ENCODE peak calls at places on chromosomes 5 and 9, in ten cellular contexts. A is left ventricle myocardium inferior; K is GM06990; N is CD8-positive, alpha-beta memory T cell; L is ovary; E is tibial artery; P is esophagus muscularis mucosa; G is GM23248; O is CD8-positive, alpha-beta T cell; C is heart left ventricle. M is an unnamed sample.

GRCh38 chr5:138664276-138664943 is 88.8 kb upstream of the CTNNA1 start:
- DNase-seq in A (no peak), K (no peak), N (no peak), L (no peak), E (no peak), P (no peak), G (peak; percentile 69), O (no peak), C (no peak), M (no peak)

GRCh38 chr5:135650081-135650480 is 71.3 kb upstream of the CXCL14 start:
- DNase-seq in A (no peak), K (no peak), N (no peak), L (no peak), E (peak; percentile 31), P (no peak), G (no peak), O (no peak), C (no peak), M (no peak)

GRCh38 chr5:55159763-55160492 is at the start of gene GPX8:
- DNase-seq in A (no peak), K (no peak), N (peak; percentile 46), L (peak; percentile 34), E (no peak), P (peak; percentile 45), G (peak; percentile 95), O (peak; percentile 32), C (peak; percentile 27), M (no peak)

GRCh38 chr9:93459432-93459847 is 6.1 kb upstream of the FAM120AOS start:
- DNase-seq in A (no peak), K (no peak), N (no peak), L (no peak), E (no peak), P (no peak), G (no peak), O (no peak), C (no peak), M (no peak)

GRCh38 chr9:96574455-96574854 is 45.2 kb downstream of the CDC14B start:
- DNase-seq in A (no peak), K (no peak), N (no peak), L (no peak), E (no peak), P (no peak), G (no peak), O (no peak), C (no peak), M (no peak)

GRCh38 chr5:135429326-135429725 is 17.8 kb downstream of the DCANP1 start:
- DNase-seq in A (peak; percentile 72), K (no peak), N (no peak), L (no peak), E (no peak), P (no peak), G (no peak), O (no peak), C (peak; percentile 65), M (no peak)

GRCh38 chr5:180596115-180596667 is 4.9 kb upstream of the SCGB3A1 start:
- DNase-seq in A (no peak), K (no peak), N (no peak), L (no peak), E (no peak), P (no peak), G (no peak), O (no peak), C (no peak), M (no peak)

GRCh38 chr5:137611011-137611580 is 112.0 kb upstream of the SPOCK1 start:
- DNase-seq in A (no peak), K (no peak), N (no peak), L (no peak), E (no peak), P (no peak), G (peak; percentile 36), O (no peak), C (no peak), M (no peak)

GRCh38 chr9:122816163-122816867 is 12.1 kb downstream of the PDCL start:
- DNase-seq in A (peak; percentile 29), K (no peak), N (peak; percentile 36), L (no peak), E (peak; percentile 63), P (no peak), G (no peak), O (peak; percentile 47), C (peak; percentile 62), M (peak; percentile 60)

GRCh38 chr9:89021154-89021803 is 30.0 kb downstream of the S1PR3 start:
- DNase-seq in A (no peak), K (no peak), N (no peak), L (peak; percentile 57), E (peak; percentile 72), P (peak; percentile 92), G (peak; percentile 94), O (no peak), C (no peak), M (no peak)

GRCh38 chr5:12017037-12017436 is 112.8 kb upstream of the CTNND2 start:
- DNase-seq in A (no peak), K (no peak), N (no peak), L (no peak), E (no peak), P (no peak), G (no peak), O (no peak), C (no peak), M (no peak)

GRCh38 chr9:129336601-129337286 is 158.7 kb upstream of the IER5L start:
- DNase-seq in A (no peak), K (peak; percentile 63), N (peak; percentile 16), L (peak; percentile 79), E (no peak), P (no peak), G (peak; percentile 81), O (peak; percentile 40), C (no peak), M (peak; percentile 64)

GRCh38 chr5:112546946-112547647 is 128.0 kb upstream of the EPB41L4A start:
- DNase-seq in A (no peak), K (no peak), N (no peak), L (no peak), E (no peak), P (no peak), G (no peak), O (no peak), C (no peak), M (no peak)

GRCh38 chr9:117400131-117400530 is 14.7 kb downstream of the ASTN2 start:
- DNase-seq in A (no peak), K (no peak), N (no peak), L (no peak), E (no peak), P (no peak), G (no peak), O (no peak), C (no peak), M (no peak)

GRCh38 chr9:71910602-71911060 is 362 bp downstream of the ABHD17B start:
- DNase-seq in A (no peak), K (no peak), N (no peak), L (no peak), E (peak; percentile 27), P (no peak), G (peak; percentile 78), O (no peak), C (no peak), M (no peak)

GRCh38 chr9:18861599-18862546 is 171.1 kb downstream of the SAXO1 start:
- DNase-seq in A (peak; percentile 35), K (no peak), N (no peak), L (peak; percentile 57), E (peak; percentile 75), P (no peak), G (peak; percentile 69), O (no peak), C (peak; percentile 58), M (no peak)

GRCh38 chr5:147509710-147510651 is at the start of gene DPYSL3:
- DNase-seq in A (peak; percentile 74), K (peak; percentile 54), N (no peak), L (peak; percentile 83), E (peak; percentile 81), P (peak; percentile 92), G (peak; percentile 91), O (no peak), C (peak; percentile 74), M (peak; percentile 67)

GRCh38 chr9:11349187-11349586 is 736.4 kb upstream of the PTPRD start:
- DNase-seq in A (no peak), K (no peak), N (no peak), L (no peak), E (no peak), P (no peak), G (no peak), O (no peak), C (no peak), M (no peak)

DNA sequence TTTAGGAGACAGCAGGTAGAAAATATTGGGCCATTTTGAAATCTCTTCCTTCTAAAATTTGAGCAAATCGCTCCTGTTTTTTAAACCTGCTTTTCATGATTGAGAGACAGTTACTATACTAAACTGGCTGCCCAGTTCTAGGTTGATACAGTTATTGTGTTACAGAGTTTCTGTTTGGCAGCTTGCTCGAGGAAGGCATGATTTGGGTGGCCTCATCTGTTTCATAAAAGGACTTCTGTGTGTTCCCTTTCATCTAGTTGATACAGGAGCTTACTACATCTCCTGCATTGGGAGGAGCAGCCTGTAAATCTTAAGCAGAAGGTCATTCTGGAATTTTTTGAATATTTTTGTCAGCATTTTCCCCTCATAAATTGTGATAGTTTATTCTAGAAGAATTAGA is 14.2 kb downstream of the HSPA4 start:
- DNase-seq in A (no peak), K (no peak), N (no peak), L (no peak), E (no peak), P (no peak), G (no peak), O (no peak), C (no peak), M (no peak)
- H3K36me3 ChIP-seq in A (peaks cover 45% of the 10 kb centered on the region), K (peaks cover 10% of the 10 kb centered on the region), N (peaks cover 14% of the 10 kb centered on the region), L (no peaks in the 10 kb centered on the region), E (peaks cover 30% of the 10 kb centered on the region), P (peaks cover 9% of the 10 kb centered on the region), G (peaks cover 27% of the 10 kb centered on the region), O (peaks cover 22% of the 10 kb centered on the region), C (peaks cover 58% of the 10 kb centered on the region), M (peaks cover 62% of the 10 kb centered on the region)

GRCh38 chr9:69580582-69580945 is 91.6 kb downstream of the APBA1 start:
- DNase-seq in A (no peak), K (no peak), N (no peak), L (no peak), E (no peak), P (no peak), G (no peak), O (no peak), C (no peak), M (no peak)
- H3K27me3 ChIP-seq in A (no peaks in the 10 kb centered on the region), K (no peaks in the 10 kb centered on the region), N (no peaks in the 10 kb centered on the region), L (no peaks in the 10 kb centered on the region), E (no peaks in the 10 kb centered on the region), P (no peaks in the 10 kb centered on the region), G (no peaks in the 10 kb centered on the region), O (no peaks in the 10 kb centered on the region), C (no peaks in the 10 kb centered on the region), M (no peaks in the 10 kb centered on the region)

DNA sequence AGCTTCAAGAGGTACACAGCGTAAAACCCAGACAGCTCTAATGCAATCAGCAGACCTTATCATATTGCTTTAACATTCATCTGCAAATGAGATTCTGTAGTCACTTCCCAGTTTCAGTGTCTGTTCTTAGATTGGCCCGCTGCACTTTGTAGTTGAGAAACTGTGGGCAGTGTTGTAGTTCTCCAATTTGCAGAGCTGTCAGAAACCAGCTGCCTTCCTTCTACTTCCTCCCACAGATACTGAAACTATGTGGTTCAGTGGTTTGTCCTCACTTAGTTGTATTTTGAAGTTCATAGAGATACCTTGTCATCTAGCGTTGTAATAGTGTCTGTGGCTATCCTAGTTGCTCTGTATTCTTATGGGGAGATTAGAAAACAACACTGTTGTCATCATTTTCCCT is 39.6 kb upstream of the TRIM36 start:
- DNase-seq in A (no peak), K (peak; percentile 84), N (peak; percentile 48), L (no peak), E (peak; percentile 35), P (no peak), G (no peak), O (peak; percentile 14), C (peak; percentile 10), M (no peak)
- H3K36me3 ChIP-seq in A (peaks cover 22% of the 10 kb centered on the region), K (no peaks in the 10 kb centered on the region), N (no peaks in the 10 kb centered on the region), L (no peaks in the 10 kb centered on the region), E (no peaks in the 10 kb centered on the region), P (peaks cover 6% of the 10 kb centered on the region), G (peaks cover 30% of the 10 kb centered on the region), O (peaks cover 13% of the 10 kb centered on the region), C (peaks cover 19% of the 10 kb centered on the region), M (peaks cover 21% of the 10 kb centered on the region)

GRCh38 chr9:79073201-79073600 is 498.6 kb upstream of the TLE4 start:
- DNase-seq in A (no peak), K (no peak), N (no peak), L (no peak), E (no peak), P (no peak), G (no peak), O (no peak), C (no peak), M (no peak)
- H3K27me3 ChIP-seq in A (no peaks in the 10 kb centered on the region), K (no peaks in the 10 kb centered on the region), N (no peaks in the 10 kb centered on the region), L (no peaks in the 10 kb centered on the region), E (no peaks in the 10 kb centered on the region), P (no peaks in the 10 kb centered on the region), G (no peaks in the 10 kb centered on the region), O (no peaks in the 10 kb centered on the region), C (no peaks in the 10 kb centered on the region), M (no peaks in the 10 kb centered on the region)

M was measured in lower lobe of right lung.